ENCODE peak calls at places on chromosomes 13 and 19, in five cellular contexts. E is stimulated activated CD4-positive, alpha-beta T cell treated with anti-CD3 and anti-CD28 coated beads, Interleukin-1b, Interleukin-23, amount 100 ng/mL, for 24 hours; N is astrocyte; U is nephron progenitor cell; C is activated T-cell treated with anti-CD3 and anti-CD28 coated beads for 1 hour. X is an unnamed sample.

GRCh38 chr13:100526299-100527030 is 62.1 kb downstream of the GGACT start:
- DNase-seq in E (no peak), N (no peak), U (peak; percentile 30), C (no peak), X (no peak)

GRCh38 chr19:46785054-46785979 is 3.1 kb downstream of the SLC1A5 start:
- DNase-seq in E (no peak), N (no peak), U (no peak), C (no peak), X (no peak)

GRCh38 chr13:28251462-28251861 is 113.1 kb downstream of the PAN3 start:
- DNase-seq in E (no peak), N (no peak), U (no peak), C (no peak), X (no peak)

GRCh38 chr13:111370147-111370546 is 49.7 kb downstream of the TEX29 start:
- DNase-seq in E (no peak), N (no peak), U (no peak), C (no peak), X (no peak)

GRCh38 chr13:99990045-99990977 is 8.7 kb downstream of the ZIC2 start:
- DNase-seq in E (no peak), N (no peak), U (peak; percentile 64), C (no peak), X (no peak)

GRCh38 chr13:90968510-90968909 is 379.0 kb upstream of the MIR17HG start:
- DNase-seq in E (no peak), N (no peak), U (peak; percentile 28), C (no peak), X (no peak)

GRCh38 chr19:16867211-16867610 is 21.6 kb upstream of the F2RL3 start:
- DNase-seq in E (no peak), N (no peak), U (no peak), C (no peak), X (no peak)

GRCh38 chr13:101626925-101627555 is 174.6 kb downstream of the ITGBL1 start:
- DNase-seq in E (peak; percentile 14), N (no peak), U (no peak), C (no peak), X (no peak)

GRCh38 chr19:13825489-13826475 is 30.5 kb downstream of the ZSWIM4 start:
- DNase-seq in E (no peak), N (no peak), U (peak; percentile 79), C (no peak), X (no peak)

GRCh38 chr13:113009743-113010509 is 40.9 kb downstream of the MCF2L start:
- DNase-seq in E (no peak), N (no peak), U (no peak), C (no peak), X (no peak)

GRCh38 chr13:27839809-27840467 is 47.7 kb downstream of the GSX1 start:
- DNase-seq in E (no peak), N (peak; percentile 2), U (no peak), C (no peak), X (no peak)

GRCh38 chr13:77599351-77599750 is 63.8 kb downstream of the SCEL start:
- DNase-seq in E (no peak), N (no peak), U (no peak), C (no peak), X (no peak)

GRCh38 chr13:48401480-48401879 is 11.4 kb downstream of the LPAR6 start:
- DNase-seq in E (no peak), N (no peak), U (no peak), C (no peak), X (no peak)

GRCh38 chr13:20424959-20425358 is 100.7 kb downstream of the CRYL1 start:
- DNase-seq in E (no peak), N (peak; percentile 98), U (no peak), C (no peak), X (no peak)

GRCh38 chr13:71148391-71148790 is 718.6 kb downstream of the DACH1 start:
- DNase-seq in E (no peak), N (no peak), U (no peak), C (no peak), X (no peak)

GRCh38 chr19:15180451-15181390 is 20.1 kb downstream of the NOTCH3 start:
- DNase-seq in E (no peak), N (no peak), U (peak; percentile 65), C (no peak), X (no peak)

GRCh38 chr19:48196933-48197665 is 26.6 kb downstream of the ZSWIM9 start:
- DNase-seq in E (no peak), N (no peak), U (no peak), C (no peak), X (no peak)

GRCh38 chr13:40061466-40062450 is 406.3 kb downstream of the COG6 start:
- DNase-seq in E (no peak), N (peak; percentile 71), U (no peak), C (no peak), X (no peak)

GRCh38 chr13:90605690-90606089 is 741.8 kb upstream of the MIR17HG start:
- DNase-seq in E (no peak), N (no peak), U (no peak), C (no peak), X (no peak)

GRCh38 chr19:57566396-57567256 is 7.0 kb upstream of the ZNF550 start:
- DNase-seq in E (no peak), N (peak; percentile 48), U (no peak), C (no peak), X (no peak)

GRCh38 chr13:59103004-59103768 is 1060.5 kb downstream of the DIAPH3 start:
- DNase-seq in E (no peak), N (peak; percentile 83), U (no peak), C (no peak), X (no peak)

GRCh38 chr13:59446391-59446790 is 717.3 kb downstream of the DIAPH3 start:
- DNase-seq in E (no peak), N (no peak), U (no peak), C (no peak), X (no peak)

GRCh38 chr19:335486-336066 is 9.0 kb downstream of the MIER2 start:
- DNase-seq in E (no peak), N (no peak), U (no peak), C (no peak), X (no peak)